ENCODE peak calls at places on chromosomes 16 and 17, in nine cellular contexts. One of them, this sample, is unnamed.

GRCh38 chr17:14044702-14045101 is 24.6 kb upstream of the COX10 start:
- DNase-seq in endothelial cell of umbilical vein: peak
- DNase-seq in lower lobe of right lung: no peak
- DNase-seq in Panc1: no peak
- DNase-seq in effector memory CD4-positive, alpha-beta T cell: no peak
- DNase-seq in aorta: no peak
- DNase-seq in heart left ventricle: no peak
- DNase-seq in thoracic aorta: no peak
- DNase-seq in PC-3: no peak
- DNase-seq in this sample: no peak

GRCh38 chr16:15482068-15482747 is 47.8 kb downstream of the BMERB1 start:
- DNase-seq in thoracic aorta: no peak
- DNase-seq in endothelial cell of umbilical vein: peak
- DNase-seq in Panc1: peak
- DNase-seq in lower lobe of right lung: no peak
- DNase-seq in effector memory CD4-positive, alpha-beta T cell: no peak
- DNase-seq in PC-3: peak
- DNase-seq in heart left ventricle: peak
- DNase-seq in aorta: peak
- DNase-seq in this sample: peak

GRCh38 chr16:14310519-14310991 is 239.4 kb downstream of the MRTFB start:
- DNase-seq in thoracic aorta: no peak
- DNase-seq in endothelial cell of umbilical vein: no peak
- DNase-seq in lower lobe of right lung: no peak
- DNase-seq in aorta: no peak
- DNase-seq in PC-3: no peak
- DNase-seq in effector memory CD4-positive, alpha-beta T cell: no peak
- DNase-seq in Panc1: no peak
- DNase-seq in heart left ventricle: no peak
- DNase-seq in this sample: no peak

GRCh38 chr16:68752602-68753001 is 15.5 kb downstream of the CDH1 start:
- DNase-seq in endothelial cell of umbilical vein: no peak
- DNase-seq in effector memory CD4-positive, alpha-beta T cell: no peak
- DNase-seq in PC-3: no peak
- DNase-seq in thoracic aorta: no peak
- DNase-seq in Panc1: no peak
- DNase-seq in lower lobe of right lung: no peak
- DNase-seq in aorta: no peak
- DNase-seq in heart left ventricle: no peak
- DNase-seq in this sample: no peak

GRCh38 chr17:81712468-81713003 is 452 bp downstream of the SLC25A10 start:
- DNase-seq in heart left ventricle: no peak
- DNase-seq in effector memory CD4-positive, alpha-beta T cell: no peak
- DNase-seq in endothelial cell of umbilical vein: no peak
- DNase-seq in aorta: no peak
- DNase-seq in thoracic aorta: no peak
- DNase-seq in Panc1: no peak
- DNase-seq in lower lobe of right lung: no peak
- DNase-seq in PC-3: peak
- DNase-seq in this sample: no peak

GRCh38 chr17:41539071-41539492 is 11.0 kb upstream of the KRT19 start:
- DNase-seq in aorta: peak
- DNase-seq in Panc1: no peak
- DNase-seq in heart left ventricle: no peak
- DNase-seq in lower lobe of right lung: no peak
- DNase-seq in thoracic aorta: no peak
- DNase-seq in endothelial cell of umbilical vein: no peak
- DNase-seq in effector memory CD4-positive, alpha-beta T cell: no peak
- DNase-seq in PC-3: no peak
- DNase-seq in this sample: no peak

GRCh38 chr17:1597861-1598342 is 30.7 kb downstream of the SLC43A2 start:
- DNase-seq in effector memory CD4-positive, alpha-beta T cell: no peak
- DNase-seq in Panc1: no peak
- DNase-seq in PC-3: no peak
- DNase-seq in lower lobe of right lung: no peak
- DNase-seq in thoracic aorta: no peak
- DNase-seq in endothelial cell of umbilical vein: no peak
- DNase-seq in heart left ventricle: no peak
- DNase-seq in aorta: no peak
- DNase-seq in this sample: no peak

GRCh38 chr17:78915872-78916632 is 9.1 kb downstream of the TIMP2 start:
- DNase-seq in Panc1: no peak
- DNase-seq in aorta: peak
- DNase-seq in heart left ventricle: peak
- DNase-seq in PC-3: peak
- DNase-seq in thoracic aorta: no peak
- DNase-seq in endothelial cell of umbilical vein: peak
- DNase-seq in lower lobe of right lung: peak
- DNase-seq in effector memory CD4-positive, alpha-beta T cell: no peak
- DNase-seq in this sample: no peak

GRCh38 chr17:30366536-30366935 is 12.2 kb upstream of the CPD start:
- DNase-seq in aorta: no peak
- DNase-seq in lower lobe of right lung: no peak
- DNase-seq in PC-3: no peak
- DNase-seq in heart left ventricle: no peak
- DNase-seq in Panc1: no peak
- DNase-seq in endothelial cell of umbilical vein: no peak
- DNase-seq in effector memory CD4-positive, alpha-beta T cell: no peak
- DNase-seq in thoracic aorta: no peak
- DNase-seq in this sample: no peak

GRCh38 chr16:70694088-70694487 is 8.2 kb upstream of the MTSS2 start:
- DNase-seq in thoracic aorta: no peak
- DNase-seq in endothelial cell of umbilical vein: no peak
- DNase-seq in aorta: no peak
- DNase-seq in heart left ventricle: no peak
- DNase-seq in Panc1: peak
- DNase-seq in effector memory CD4-positive, alpha-beta T cell: no peak
- DNase-seq in PC-3: peak
- DNase-seq in lower lobe of right lung: no peak
- DNase-seq in this sample: no peak

GRCh38 chr16:5321925-5322324 is 224.3 kb upstream of the EEF2KMT start:
- DNase-seq in thoracic aorta: no peak
- DNase-seq in aorta: no peak
- DNase-seq in Panc1: no peak
- DNase-seq in effector memory CD4-positive, alpha-beta T cell: no peak
- DNase-seq in heart left ventricle: no peak
- DNase-seq in lower lobe of right lung: no peak
- DNase-seq in PC-3: no peak
- DNase-seq in endothelial cell of umbilical vein: no peak
- DNase-seq in this sample: no peak

GRCh38 chr17:62792122-62792800 is 15.9 kb downstream of the MARCHF10 start:
- DNase-seq in heart left ventricle: no peak
- DNase-seq in Panc1: peak
- DNase-seq in thoracic aorta: no peak
- DNase-seq in PC-3: peak
- DNase-seq in lower lobe of right lung: no peak
- DNase-seq in effector memory CD4-positive, alpha-beta T cell: no peak
- DNase-seq in aorta: no peak
- DNase-seq in endothelial cell of umbilical vein: peak
- DNase-seq in this sample: no peak

GRCh38 chr17:78659546-78659945 is 82.3 kb upstream of the DNAH17 start:
- DNase-seq in Panc1: no peak
- DNase-seq in aorta: no peak
- DNase-seq in heart left ventricle: no peak
- DNase-seq in PC-3: no peak
- DNase-seq in thoracic aorta: no peak
- DNase-seq in endothelial cell of umbilical vein: no peak
- DNase-seq in effector memory CD4-positive, alpha-beta T cell: no peak
- DNase-seq in lower lobe of right lung: peak
- DNase-seq in this sample: no peak

GRCh38 chr16:84175351-84176081 is 11.3 kb downstream of the TAF1C start:
- DNase-seq in PC-3: peak
- DNase-seq in heart left ventricle: peak
- DNase-seq in lower lobe of right lung: peak
- DNase-seq in endothelial cell of umbilical vein: peak
- DNase-seq in aorta: no peak
- DNase-seq in Panc1: peak
- DNase-seq in thoracic aorta: no peak
- DNase-seq in effector memory CD4-positive, alpha-beta T cell: no peak
- DNase-seq in this sample: no peak

GRCh38 chr17:17303847-17304490 is 796 bp downstream of the NT5M start:
- DNase-seq in aorta: no peak
- DNase-seq in heart left ventricle: no peak
- DNase-seq in effector memory CD4-positive, alpha-beta T cell: no peak
- DNase-seq in Panc1: no peak
- DNase-seq in endothelial cell of umbilical vein: no peak
- DNase-seq in PC-3: no peak
- DNase-seq in lower lobe of right lung: no peak
- DNase-seq in thoracic aorta: no peak
- DNase-seq in this sample: no peak

GRCh38 chr17:57946798-57947358 is 8.3 kb downstream of the CUEDC1 start:
- DNase-seq in Panc1: no peak
- DNase-seq in aorta: peak
- DNase-seq in heart left ventricle: peak
- DNase-seq in thoracic aorta: no peak
- DNase-seq in lower lobe of right lung: peak
- DNase-seq in PC-3: peak
- DNase-seq in effector memory CD4-positive, alpha-beta T cell: no peak
- DNase-seq in endothelial cell of umbilical vein: peak
- DNase-seq in this sample: no peak

GRCh38 chr16:11118479-11118878 is 137.5 kb downstream of the SOCS1 start:
- DNase-seq in effector memory CD4-positive, alpha-beta T cell: no peak
- DNase-seq in PC-3: no peak
- DNase-seq in lower lobe of right lung: no peak
- DNase-seq in endothelial cell of umbilical vein: no peak
- DNase-seq in thoracic aorta: no peak
- DNase-seq in Panc1: no peak
- DNase-seq in aorta: no peak
- DNase-seq in heart left ventricle: no peak
- DNase-seq in this sample: no peak

DNA sequence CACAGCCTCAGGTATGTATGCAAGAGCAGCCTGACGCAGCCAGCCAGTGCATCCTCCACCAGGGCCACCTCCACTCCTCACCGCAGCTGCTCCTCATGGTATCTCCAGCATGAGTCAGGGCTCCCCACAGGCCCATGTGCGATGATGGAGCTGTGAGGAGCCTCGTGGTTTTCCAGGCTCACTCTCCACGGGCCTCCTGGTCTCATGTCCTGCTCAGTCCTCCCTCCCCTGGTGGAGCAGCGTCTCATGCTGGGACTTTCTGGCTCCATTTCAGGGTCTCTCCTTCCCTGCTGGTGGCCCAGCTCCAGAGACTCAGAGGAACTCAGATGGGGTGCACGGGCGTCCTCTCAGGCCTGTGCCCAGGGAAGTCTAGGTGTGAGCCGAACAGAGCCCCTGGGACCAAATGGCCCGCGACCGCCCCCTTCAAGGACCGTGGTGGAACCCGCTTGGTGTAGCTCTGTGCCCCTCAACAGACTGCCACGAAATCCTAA is 70.4 kb downstream of the METRNL start:
- DNase-seq in thoracic aorta: no peak
- DNase-seq in Panc1: no peak
- DNase-seq in heart left ventricle: no peak
- DNase-seq in aorta: no peak
- DNase-seq in effector memory CD4-positive, alpha-beta T cell: no peak
- DNase-seq in endothelial cell of umbilical vein: no peak
- DNase-seq in PC-3: no peak
- DNase-seq in lower lobe of right lung: no peak
- DNase-seq in this sample: no peak
- H3K27ac ChIP-seq in thoracic aorta: no peak
- H3K27ac ChIP-seq in Panc1: no peak
- H3K27ac ChIP-seq in heart left ventricle: no peak
- H3K27ac ChIP-seq in aorta: no peak
- H3K27ac ChIP-seq in effector memory CD4-positive, alpha-beta T cell: no peak
- H3K27ac ChIP-seq in endothelial cell of umbilical vein: no peak
- H3K27ac ChIP-seq in PC-3: no peak
- H3K27ac ChIP-seq in lower lobe of right lung: no peak
- H3K27ac ChIP-seq in this sample: no peak

GRCh38 chr16:89786474-89787364 is 29.7 kb downstream of the FANCA start:
- DNase-seq in lower lobe of right lung: no peak
- DNase-seq in PC-3: no peak
- DNase-seq in heart left ventricle: peak
- DNase-seq in Panc1: no peak
- DNase-seq in aorta: no peak
- DNase-seq in thoracic aorta: no peak
- DNase-seq in endothelial cell of umbilical vein: no peak
- DNase-seq in effector memory CD4-positive, alpha-beta T cell: no peak
- DNase-seq in this sample: no peak
- H3K27ac ChIP-seq in lower lobe of right lung: no peak
- H3K27ac ChIP-seq in PC-3: no peak
- H3K27ac ChIP-seq in heart left ventricle: no peak
- H3K27ac ChIP-seq in Panc1: no peak
- H3K27ac ChIP-seq in aorta: no peak
- H3K27ac ChIP-seq in thoracic aorta: no peak
- H3K27ac ChIP-seq in endothelial cell of umbilical vein: no peak
- H3K27ac ChIP-seq in effector memory CD4-positive, alpha-beta T cell: no peak
- H3K27ac ChIP-seq in this sample: no peak

DNA sequence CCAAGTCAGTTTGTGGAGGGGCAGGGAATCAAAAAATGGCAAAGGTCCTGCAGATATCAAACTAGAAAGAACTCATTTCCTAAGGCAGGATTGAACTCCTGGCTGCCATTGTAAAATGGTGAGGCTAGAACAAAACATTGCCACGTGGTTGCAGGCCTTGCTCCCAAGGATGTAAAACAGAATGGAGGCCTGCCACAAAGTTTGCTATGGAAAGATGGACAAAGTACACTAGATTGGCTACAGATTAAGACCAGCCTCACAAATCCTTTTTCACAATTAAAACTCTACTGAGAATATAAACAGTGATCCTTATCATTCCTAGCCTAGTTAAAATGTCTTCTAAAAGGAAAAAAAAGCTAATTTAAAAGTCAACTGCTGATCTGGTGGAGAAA is 30.9 kb downstream of the PHKB start:
- DNase-seq in effector memory CD4-positive, alpha-beta T cell: no peak
- DNase-seq in thoracic aorta: no peak
- DNase-seq in lower lobe of right lung: no peak
- DNase-seq in Panc1: no peak
- DNase-seq in aorta: no peak
- DNase-seq in endothelial cell of umbilical vein: no peak
- DNase-seq in PC-3: no peak
- DNase-seq in heart left ventricle: no peak
- DNase-seq in this sample: no peak
- H3K27ac ChIP-seq in effector memory CD4-positive, alpha-beta T cell: no peak
- H3K27ac ChIP-seq in thoracic aorta: peak
- H3K27ac ChIP-seq in lower lobe of right lung: peak
- H3K27ac ChIP-seq in Panc1: no peak
- H3K27ac ChIP-seq in aorta: no peak
- H3K27ac ChIP-seq in endothelial cell of umbilical vein: no peak
- H3K27ac ChIP-seq in PC-3: no peak
- H3K27ac ChIP-seq in heart left ventricle: peak
- H3K27ac ChIP-seq in this sample: no peak

DNA sequence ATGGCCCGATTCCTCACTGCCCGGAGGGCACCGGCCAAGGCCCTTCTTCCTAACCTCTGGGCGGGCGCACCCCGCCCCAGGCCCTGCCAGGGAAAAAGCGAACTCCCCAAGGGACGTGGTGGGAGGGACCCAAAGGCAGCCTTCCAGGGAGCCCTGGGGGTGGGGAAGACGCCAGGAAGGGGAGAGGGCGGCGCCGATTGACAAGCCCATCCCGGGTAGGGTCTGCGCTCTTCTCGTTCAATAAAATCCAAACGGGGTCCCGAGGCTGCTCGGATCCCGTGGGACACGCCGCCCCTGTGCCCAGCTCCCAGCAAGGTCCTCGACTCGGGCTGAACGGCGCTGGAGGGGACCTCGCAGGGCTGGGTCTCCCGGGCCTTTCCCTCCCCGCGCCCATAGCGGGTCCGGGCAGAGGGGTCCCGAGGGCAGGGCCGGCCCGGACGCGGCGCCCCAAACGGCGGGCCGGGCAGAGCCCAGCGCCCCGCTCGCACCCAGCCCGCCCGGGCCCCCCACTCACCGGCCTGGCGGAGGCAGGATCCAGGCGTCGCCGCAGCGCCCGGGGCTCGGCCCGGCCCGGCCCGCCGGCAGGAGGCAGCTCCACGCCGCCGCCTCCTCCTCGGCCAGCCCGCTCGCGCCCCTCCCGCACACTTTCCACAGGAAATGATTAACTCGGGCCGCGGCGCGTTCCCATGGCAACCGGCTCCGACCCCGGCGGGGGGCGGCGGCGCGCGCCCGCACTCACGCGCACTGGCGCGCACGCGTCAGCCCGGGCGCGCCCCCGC is at the start of gene KIFC3:
- DNase-seq in thoracic aorta: peak
- DNase-seq in endothelial cell of umbilical vein: peak
- DNase-seq in Panc1: no peak
- DNase-seq in heart left ventricle: peak
- DNase-seq in PC-3: peak
- DNase-seq in effector memory CD4-positive, alpha-beta T cell: peak
- DNase-seq in aorta: peak
- DNase-seq in lower lobe of right lung: peak
- DNase-seq in this sample: no peak
- H3K27ac ChIP-seq in thoracic aorta: peak
- H3K27ac ChIP-seq in endothelial cell of umbilical vein: peak
- H3K27ac ChIP-seq in Panc1: peak
- H3K27ac ChIP-seq in heart left ventricle: peak
- H3K27ac ChIP-seq in PC-3: peak
- H3K27ac ChIP-seq in effector memory CD4-positive, alpha-beta T cell: no peak
- H3K27ac ChIP-seq in aorta: peak
- H3K27ac ChIP-seq in lower lobe of right lung: peak
- H3K27ac ChIP-seq in this sample: peak

This sample was measured in caudate nucleus.